ENCODE peak calls at places on chromosomes 3 and 15, in nine cellular contexts. V, P, S, U, W, L, C, I and R are unnamed samples.

GRCh38 chr3:141498592-141499223 is 11.9 kb downstream of the RASA2 start:
- DNase-seq in C (no peak), S (peak), V (peak), U (peak), W (no peak), I (peak), P (peak), L (no peak), R (peak)

GRCh38 chr15:36029606-36030005 is 483.6 kb upstream of the DPH6 start:
- DNase-seq in U (no peak), I (no peak), P (no peak), S (no peak), W (no peak), V (no peak), L (no peak), C (no peak), R (no peak)

GRCh38 chr3:57163751-57164150 is 1.4 kb downstream of the IL17RD start:
- DNase-seq in S (no peak), U (no peak), V (no peak), W (no peak), L (no peak), I (no peak), C (no peak), P (no peak), R (no peak)

GRCh38 chr3:186483611-186484340 is 60.4 kb downstream of the CRYGS start:
- DNase-seq in L (no peak), P (no peak), U (no peak), V (no peak), I (no peak), S (no peak), W (no peak), C (no peak), R (no peak)

GRCh38 chr15:86355798-86356197 is 276.1 kb downstream of the AGBL1 start:
- DNase-seq in C (no peak), S (no peak), L (no peak), U (no peak), V (peak), I (no peak), W (no peak), P (no peak), R (no peak)

GRCh38 chr15:50055333-50056278 is 63.4 kb downstream of the ATP8B4 start:
- DNase-seq in C (no peak), S (no peak), W (no peak), U (no peak), I (no peak), V (no peak), P (no peak), L (no peak), R (no peak)

GRCh38 chr3:50242778-50243551 is 7.0 kb downstream of the GNAI2 start:
- DNase-seq in U (no peak), P (no peak), I (peak), L (no peak), V (peak), S (no peak), W (peak), C (no peak), R (peak)

GRCh38 chr3:136752046-136752326 is 192 bp downstream of the STAG1 start:
- DNase-seq in W (no peak), S (no peak), U (no peak), V (peak), L (no peak), I (no peak), C (no peak), P (no peak), R (no peak)

GRCh38 chr3:187728248-187728647 is 17.0 kb downstream of the BCL6 start:
- DNase-seq in P (no peak), V (no peak), S (no peak), U (no peak), W (no peak), I (no peak), L (no peak), C (no peak), R (no peak)

GRCh38 chr3:110318108-110318507 is 753.5 kb upstream of the NECTIN3 start:
- DNase-seq in C (no peak), L (no peak), I (no peak), U (no peak), W (no peak), P (no peak), V (no peak), S (no peak), R (no peak)